ENCODE peak calls at places on chromosomes 3 and 15, in six cellular contexts. N is heart left ventricle, K is retinal pigment epithelial cell, O is HepG2, E is cardiac muscle cell, T is mucosa of descending colon. J is an unnamed sample.

GRCh38 chr3:106811376-106811775 is 565.9 kb upstream of the CCDC54 start:
- DNase-seq in T (no peak), O (no peak), N (no peak), K (no peak), E (no peak), J (no peak)

GRCh38 chr15:38991126-38991525 is 426.5 kb upstream of the RASGRP1 start:
- DNase-seq in N (no peak), E (peak; percentile 55), T (no peak), K (no peak), O (peak; percentile 13), J (no peak)

GRCh38 chr15:31472636-31473383 is 146.2 kb downstream of the KLF13 start:
- DNase-seq in T (no peak), O (no peak), N (peak; percentile 42), K (no peak), E (no peak), J (no peak)

GRCh38 chr3:107372506-107372905 is 4.7 kb upstream of the CCDC54 start:
- DNase-seq in E (no peak), K (no peak), O (no peak), T (no peak), N (no peak), J (no peak)

GRCh38 chr3:141366285-141367037 is 1.8 kb upstream of the ZBTB38 start:
- DNase-seq in T (no peak), K (no peak), O (peak; percentile 49), E (peak; percentile 11), N (peak; percentile 22), J (no peak)

GRCh38 chr15:93466380-93466779 is 377.4 kb upstream of the RGMA start:
- DNase-seq in T (no peak), N (no peak), K (no peak), E (no peak), O (no peak), J (no peak)

GRCh38 chr15:65913631-65914199 is 44.4 kb downstream of the RAB11A start:
- DNase-seq in K (no peak), N (no peak), E (no peak), O (no peak), T (no peak), J (no peak)

GRCh38 chr15:58070801-58071418 is 5.4 kb upstream of the ALDH1A2 start:
- DNase-seq in E (peak; percentile 63), K (no peak), T (peak; percentile 43), O (peak; percentile 40), N (peak; percentile 44), J (peak; percentile 59)

GRCh38 chr3:124780356-124780755 is 50.1 kb downstream of the UMPS start:
- DNase-seq in T (no peak), K (no peak), N (peak; percentile 85), O (no peak), E (peak; percentile 32), J (no peak)

GRCh38 chr3:168495932-168496331 is 400.2 kb upstream of the GOLIM4 start:
- DNase-seq in K (no peak), O (no peak), E (no peak), N (no peak), T (no peak), J (no peak)

GRCh38 chr3:33578325-33579180 is 138.3 kb upstream of the UBP1 start:
- DNase-seq in T (no peak), K (no peak), N (no peak), E (no peak), O (peak; percentile 83), J (no peak)

DNA sequence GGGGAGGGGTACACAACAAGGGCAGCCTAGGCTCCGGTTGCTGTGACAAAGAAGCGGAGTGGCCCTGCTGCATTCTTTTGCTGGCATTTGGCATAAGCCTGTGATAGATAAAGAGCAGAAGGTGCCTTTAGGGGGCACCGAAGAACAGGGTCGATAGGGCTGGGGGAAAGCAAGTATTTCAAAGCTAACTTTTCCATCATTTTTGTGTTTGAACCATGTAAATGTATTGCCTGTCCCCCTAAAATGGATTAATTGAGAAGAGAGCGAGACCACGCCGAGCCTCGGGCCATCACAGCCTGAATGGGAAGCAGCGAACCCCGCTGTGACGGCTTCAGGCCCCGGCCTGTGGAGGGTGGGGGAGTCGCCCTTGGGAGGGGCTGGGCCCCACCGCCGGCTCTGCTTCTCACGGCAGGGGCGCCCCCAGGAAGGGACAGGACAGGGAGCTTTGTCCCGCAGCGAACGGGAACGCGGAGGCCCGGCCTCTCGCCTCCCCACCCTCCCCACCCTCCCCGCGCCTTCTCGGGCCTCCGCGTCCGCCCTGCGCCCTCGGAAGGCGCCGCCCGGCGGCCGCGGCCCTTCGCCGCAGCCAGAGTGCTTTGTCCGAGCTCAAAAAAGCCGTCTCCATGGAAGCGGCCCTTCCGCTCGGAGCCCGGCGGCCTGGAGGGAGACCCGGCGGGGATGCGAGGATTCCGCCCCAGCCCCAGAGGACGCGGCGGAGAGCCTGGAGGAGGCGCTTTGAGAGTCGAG is 32.4 kb upstream of the ALDH1L1 start:
- DNase-seq in K (no peak), O (peak; percentile 29), T (no peak), N (peak; percentile 44), E (peak; percentile 77), J (peak; percentile 45)
- H3K4me3 ChIP-seq in K (peak overlapping the region; percentile 46), O (peak overlapping the region; percentile 64), T (no peak overlapping the region), N (peak overlapping the region; percentile 52), E (peak overlapping the region; percentile 27), J (peak overlapping the region; percentile 48)

GRCh38 chr3:41448396-41448795 is 249.1 kb downstream of the CTNNB1 start:
- DNase-seq in K (no peak), T (no peak), O (no peak), E (no peak), N (no peak), J (no peak)

GRCh38 chr3:41447701-41448100 is 248.4 kb downstream of the CTNNB1 start:
- DNase-seq in E (no peak), T (no peak), K (no peak), O (no peak), N (no peak), J (no peak)

GRCh38 chr3:41450416-41451231 is 251.3 kb downstream of the CTNNB1 start:
- DNase-seq in O (no peak), N (no peak), K (no peak), T (no peak), E (peak; percentile 7), J (peak; percentile 12)
- TF ChIP-seq CTCF in O (no peak), N (no peak), K (peak; percentile 24), T (no peak), E (no peak), J (no peak)

DNA sequence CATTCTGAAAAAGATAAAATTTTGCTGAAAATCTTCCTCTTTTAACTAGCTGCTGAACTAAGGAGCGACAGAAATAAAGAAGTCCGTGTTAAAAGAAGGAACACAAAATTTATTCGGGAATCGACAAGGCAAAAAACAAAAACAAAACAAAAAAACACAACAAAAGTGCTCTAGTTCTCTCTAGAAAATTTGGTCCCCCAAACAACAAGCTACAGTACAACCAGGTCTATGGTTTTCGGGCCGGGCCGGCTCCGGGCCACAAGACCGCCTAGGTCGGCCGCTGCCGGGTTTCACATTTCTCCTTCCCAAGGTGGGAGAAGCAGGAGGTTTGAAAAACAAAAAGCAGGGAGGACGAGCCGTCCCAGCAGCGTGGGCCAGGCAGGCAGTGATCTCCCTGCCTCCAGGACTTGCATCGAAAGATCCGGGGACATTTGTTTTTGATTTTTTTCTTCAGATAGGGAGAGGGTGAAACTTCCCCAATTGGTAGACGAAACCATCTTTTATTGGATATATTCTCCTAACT is 2.7 kb downstream of the FOXL2 start:
- DNase-seq in N (no peak), E (no peak), O (no peak), T (no peak), K (no peak), J (no peak)
- H3K4me3 ChIP-seq in N (no peak overlapping the region), E (no peak overlapping the region), O (no peak overlapping the region), T (no peak overlapping the region), K (no peak overlapping the region), J (no peak overlapping the region)

DNA sequence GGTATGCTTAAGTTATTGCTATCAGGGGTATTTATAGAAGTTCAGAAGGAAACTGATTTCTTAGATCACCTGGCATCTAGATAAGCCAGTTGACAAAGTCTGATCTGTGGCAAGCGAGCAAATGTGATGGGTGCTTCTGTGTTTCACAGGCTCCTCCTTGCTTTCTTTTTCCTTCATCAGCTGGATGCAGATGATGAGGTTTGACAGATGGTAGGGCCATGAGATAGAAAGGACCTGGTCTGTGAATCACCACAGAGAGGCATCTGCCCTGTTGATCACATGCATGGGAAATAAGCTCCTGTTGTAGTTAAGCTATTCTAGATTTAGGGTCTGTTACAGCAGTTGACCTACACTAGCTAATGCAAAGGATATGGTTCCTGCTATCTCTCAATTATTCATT is 372.0 kb downstream of the NEK10 start:
- DNase-seq in K (no peak), T (no peak), N (no peak), O (no peak), E (no peak), J (no peak)
- TF ChIP-seq CTCF in K (no peak), T (no peak), N (no peak), O (no peak), E (no peak), J (no peak)

DNA sequence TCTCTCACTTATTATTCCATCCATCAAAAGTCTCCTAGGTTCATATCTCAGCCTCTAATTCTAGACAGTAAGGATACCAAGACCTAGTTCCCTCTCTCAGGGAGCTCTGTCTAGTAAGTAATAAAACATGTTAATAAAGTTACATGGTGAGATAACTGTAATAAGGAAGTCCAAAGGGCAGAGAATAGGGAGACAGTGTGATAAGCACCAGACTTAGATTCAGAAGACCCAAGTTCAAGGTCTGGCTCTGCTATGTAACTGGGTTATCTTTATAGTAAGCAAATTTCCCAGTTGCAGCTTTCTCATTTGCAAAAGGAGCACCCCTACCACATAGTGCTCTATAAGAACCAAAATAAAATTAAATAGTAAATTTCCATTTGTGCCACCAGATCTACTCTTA is 8.7 kb upstream of the SEMA6D start:
- DNase-seq in O (no peak), T (no peak), K (no peak), E (no peak), N (no peak), J (no peak)
- H3K4me3 ChIP-seq in O (no peak overlapping the region), T (no peak overlapping the region), K (no peak overlapping the region), E (no peak overlapping the region), N (no peak overlapping the region), J (no peak overlapping the region)

DNA sequence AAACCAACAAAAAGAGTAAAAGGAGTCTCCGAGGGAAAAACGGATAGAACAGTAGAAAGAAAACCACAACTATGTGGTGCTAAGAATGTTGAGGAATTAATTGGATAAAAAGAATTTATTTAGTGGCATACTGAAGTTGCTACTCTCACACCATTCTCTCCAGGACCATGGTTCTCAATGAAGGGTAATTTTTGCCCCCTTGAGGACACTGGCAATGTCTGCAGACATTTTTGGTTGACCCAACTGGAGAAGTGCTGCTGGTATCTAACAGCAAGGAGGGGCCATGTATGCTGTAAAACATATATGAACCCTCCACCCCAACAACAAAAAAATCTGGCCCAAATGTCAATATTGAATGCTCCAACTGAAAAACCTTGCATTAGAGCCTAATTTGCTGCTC is 85.9 kb upstream of the CSPG5 start:
- DNase-seq in K (no peak), N (no peak), T (no peak), E (peak; percentile 2), O (peak; percentile 14), J (no peak)
- TF ChIP-seq CTCF in K (peak; percentile 54), N (no peak), T (no peak), E (peak; percentile 35), O (no peak), J (no peak)

DNA sequence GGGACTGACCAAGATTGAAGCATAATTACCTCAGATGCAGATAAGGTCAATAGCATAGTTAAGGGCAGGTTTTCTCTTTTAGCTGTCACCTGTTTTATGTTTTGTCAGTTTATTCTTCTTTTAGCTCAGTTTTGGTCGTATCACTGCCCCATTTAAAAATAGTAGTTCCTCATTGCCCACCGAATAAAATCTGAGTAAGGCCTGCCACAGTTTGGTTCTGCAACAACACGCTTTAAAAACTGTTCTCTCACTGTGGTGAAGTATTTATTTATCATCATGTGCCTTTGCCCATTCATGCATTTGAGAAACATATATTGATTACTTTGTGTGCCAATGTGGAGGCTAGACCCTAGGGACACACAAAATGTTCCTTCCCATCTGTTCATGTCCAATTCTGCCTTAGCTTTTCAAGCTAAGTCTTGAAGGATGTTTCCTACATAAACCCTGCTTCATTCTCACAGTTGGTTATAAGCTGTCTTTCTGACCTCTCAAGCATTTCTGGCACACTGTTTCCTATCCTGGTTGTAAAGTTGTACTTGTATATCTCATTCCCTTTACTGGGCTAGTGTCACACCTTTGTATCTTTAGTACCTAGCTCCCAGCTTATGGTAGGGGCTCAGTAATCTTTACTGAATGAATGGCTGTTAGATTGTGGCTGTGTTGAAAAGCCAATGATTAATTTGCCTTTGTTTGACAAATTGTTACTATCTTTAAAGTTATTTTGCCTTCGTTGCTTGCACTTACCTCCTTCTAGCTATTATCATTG is 23.9 kb downstream of the AKAP13 start:
- DNase-seq in E (peak; percentile 50), O (no peak), T (no peak), N (no peak), K (no peak), J (no peak)
- H3K4me3 ChIP-seq in E (no peak overlapping the region), O (no peak overlapping the region), T (no peak overlapping the region), N (no peak overlapping the region), K (no peak overlapping the region), J (no peak overlapping the region)